ENCODE peak calls at places on chromosome 1, in four cellular contexts. M is ovary, R is heart left ventricle, B is right lobe of liver. N is an unnamed sample. For H3K4me1, the result is how much of the 10 kb centered on the place peaks cover.

GRCh38 chr1:77538956-77539509 is 143.4 kb downstream of the ZZZ3 start:
- DNase-seq in B (no peak), R (peak), M (no peak), N (no peak)

GRCh38 chr1:230622151-230622550 is 20.1 kb upstream of the COG2 start:
- DNase-seq in R (no peak), M (no peak), B (no peak), N (no peak)

GRCh38 chr1:38860464-38860816 is 868 bp upstream of the RRAGC start:
- DNase-seq in M (no peak), B (no peak), R (no peak), N (no peak)

GRCh38 chr1:241136401-241136800 is 220.6 kb downstream of the RGS7 start:
- DNase-seq in M (no peak), R (no peak), B (no peak), N (no peak)

GRCh38 chr1:42456754-42457089 is 379 bp downstream of the PPCS start:
- DNase-seq in M (no peak), B (peak), R (no peak), N (no peak)

GRCh38 chr1:36656271-36656670 is 173.6 kb upstream of the CSF3R start:
- DNase-seq in M (no peak), R (no peak), B (no peak), N (no peak)

GRCh38 chr1:153483776-153484175 is 23.3 kb upstream of the S100A7 start:
- DNase-seq in B (no peak), M (no peak), R (no peak), N (no peak)

GRCh38 chr1:92563457-92564216 is 76.9 kb upstream of the GFI1 start:
- DNase-seq in B (no peak), M (no peak), R (no peak), N (no peak)

GRCh38 chr1:228511539-228512445 is 24.6 kb downstream of the RNF187 start:
- DNase-seq in B (no peak), R (no peak), M (no peak), N (no peak)

GRCh38 chr1:153984125-153984899 is 1.8 kb downstream of the RAB13 start:
- DNase-seq in M (no peak), B (no peak), R (no peak), N (no peak)

GRCh38 chr1:205192287-205192686 is 19.2 kb downstream of the DSTYK start:
- DNase-seq in B (no peak), M (no peak), R (no peak), N (no peak)

GRCh38 chr1:73065585-73065984 is 783.2 kb upstream of the NEGR1 start:
- DNase-seq in M (no peak), R (no peak), B (no peak), N (no peak)

GRCh38 chr1:25867210-25867991 is 8.1 kb downstream of the PAQR7 start:
- DNase-seq in R (no peak), M (no peak), B (no peak), N (no peak)

GRCh38 chr1:229388876-229389580 is 44.9 kb downstream of the ACTA1 start:
- DNase-seq in M (no peak), B (no peak), R (no peak), N (no peak)

GRCh38 chr1:211210965-211211364 is 48.2 kb upstream of the RCOR3 start:
- DNase-seq in R (no peak), B (no peak), M (no peak), N (no peak)

GRCh38 chr1:66503841-66504470 is 30.0 kb upstream of the SGIP1 start:
- DNase-seq in B (no peak), M (no peak), R (peak), N (no peak)

GRCh38 chr1:184635347-184636155 is 119.1 kb downstream of the EDEM3 start:
- DNase-seq in B (no peak), R (no peak), M (no peak), N (no peak)

GRCh38 chr1:6423321-6423999 is 1.1 kb upstream of the ESPN start:
- DNase-seq in B (no peak), M (peak), R (no peak), N (peak)

GRCh38 chr1:67916439-67916886 is 83.2 kb upstream of the GNG12 start:
- DNase-seq in B (no peak), M (no peak), R (no peak), N (no peak)

GRCh38 chr1:162562452-162562828 is 918 bp downstream of the UAP1 start:
- DNase-seq in M (no peak), R (no peak), B (no peak), N (no peak)

GRCh38 chr1:117512728-117513321 is 93.0 kb upstream of the TENT5C start:
- DNase-seq in M (no peak), R (no peak), B (no peak), N (no peak)

GRCh38 chr1:161197560-161198205 is 1.2 kb downstream of the ADAMTS4 start:
- DNase-seq in B (no peak), M (peak), R (no peak), N (no peak)

GRCh38 chr1:182080955-182081582 is 19.6 kb upstream of the ZNF648 start:
- DNase-seq in B (no peak), R (no peak), M (no peak), N (no peak)

GRCh38 chr1:110292327-110292741 is 46.8 kb upstream of the RBM15 start:
- DNase-seq in M (no peak), R (no peak), B (no peak), N (no peak)

GRCh38 chr1:69585666-69586065 is 17.9 kb downstream of the LRRC7 start:
- DNase-seq in M (no peak), B (no peak), R (no peak), N (no peak)

GRCh38 chr1:109185990-109186703 is 27.6 kb upstream of the SARS1 start:
- DNase-seq in R (no peak), M (no peak), B (no peak), N (peak)

GRCh38 chr1:190619724-190620123 is 142.1 kb upstream of the BRINP3 start:
- DNase-seq in B (no peak), R (no peak), M (no peak), N (no peak)

GRCh38 chr1:94246692-94247145 is 9.3 kb upstream of the ARHGAP29 start:
- DNase-seq in M (no peak), R (no peak), B (no peak), N (no peak)

GRCh38 chr1:34547043-34547674 is 207.7 kb upstream of the GJB5 start:
- DNase-seq in B (peak), M (no peak), R (no peak), N (no peak)

GRCh38 chr1:60914982-60915381 is 167.4 kb upstream of the NFIA start:
- DNase-seq in M (no peak), R (no peak), B (no peak), N (no peak)

GRCh38 chr1:176073524-176074157 is 133.4 kb downstream of the COP1 start:
- DNase-seq in M (no peak), B (no peak), R (no peak), N (no peak)

GRCh38 chr1:94259635-94260289 is 22.4 kb upstream of the ARHGAP29 start:
- DNase-seq in B (no peak), M (no peak), R (no peak), N (no peak)

GRCh38 chr1:38207275-38207674 is 160.7 kb upstream of the POU3F1 start:
- DNase-seq in R (no peak), M (no peak), B (no peak), N (no peak)

GRCh38 chr1:62144238-62144831 is 50.3 kb upstream of the L1TD1 start:
- DNase-seq in R (no peak), B (no peak), M (no peak), N (no peak)

GRCh38 chr1:217472915-217473314 is 158.0 kb downstream of the GPATCH2 start:
- DNase-seq in R (no peak), B (no peak), M (no peak), N (no peak)

DNA sequence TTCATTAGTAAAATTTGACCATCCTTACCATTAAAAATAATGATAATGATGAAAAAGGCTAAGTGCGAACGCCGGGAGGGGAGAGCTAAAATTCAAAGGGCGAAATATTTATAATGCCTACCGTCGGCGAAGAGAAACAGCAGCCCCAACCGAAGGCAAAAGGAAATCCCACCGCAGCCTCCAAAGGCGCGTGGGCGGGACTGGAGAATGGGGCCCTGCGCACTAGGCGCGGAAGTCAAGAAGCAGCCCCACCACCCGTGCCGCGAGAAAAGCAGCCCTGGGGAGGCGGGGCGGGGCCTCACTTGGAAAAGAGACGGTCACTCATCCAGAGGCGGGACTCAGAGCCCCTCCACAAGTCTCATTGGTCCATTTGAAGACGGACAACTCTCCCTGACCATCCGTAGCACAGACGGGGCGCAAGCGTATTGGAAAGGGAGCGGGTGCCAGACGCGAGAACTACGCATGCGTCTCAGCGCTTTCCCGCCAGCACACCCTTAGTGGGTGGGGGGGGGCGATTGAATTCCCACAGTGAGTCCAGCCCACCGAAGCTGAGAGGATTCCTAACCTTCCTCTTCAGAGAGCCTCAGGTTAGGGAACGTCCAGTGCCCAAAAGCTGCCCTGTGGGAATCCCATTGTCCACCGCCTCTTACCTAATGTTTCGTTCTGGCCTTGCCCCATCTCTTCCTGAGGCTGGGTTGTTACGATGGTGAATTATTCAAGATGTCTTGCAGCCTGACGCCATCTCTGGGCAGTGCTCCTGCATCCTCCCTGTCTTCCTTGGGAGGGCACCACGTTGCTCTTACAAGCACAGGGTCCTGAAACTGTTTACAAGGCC is 19.0 kb downstream of the MTX1 start:
- DNase-seq in B (peak), R (peak), M (peak), N (peak)
- H3K4me1 ChIP-seq in B (under half), R (under half), M (under half), N (under half)

DNA sequence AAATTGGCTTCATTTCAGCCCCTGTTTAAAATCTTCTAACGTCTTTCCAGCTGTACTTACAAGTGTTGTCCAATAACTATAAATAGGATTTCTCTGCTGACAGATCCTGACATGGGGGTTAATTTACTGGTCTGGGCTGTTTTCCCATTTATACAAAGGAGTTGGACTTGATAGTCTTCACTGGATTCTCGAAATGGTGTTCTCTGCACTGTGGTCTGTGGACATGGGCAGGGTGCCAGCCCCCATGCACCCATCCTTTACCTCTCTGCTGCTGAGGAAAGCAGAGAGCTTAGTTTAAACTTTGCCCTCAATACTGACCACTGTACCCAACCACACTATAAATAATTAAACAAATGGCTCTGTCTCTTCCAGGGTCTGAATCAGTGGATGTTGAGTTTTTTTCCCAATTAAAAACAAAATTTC is 5.2 kb downstream of the DIO1 start:
- DNase-seq in B (peak), M (peak), R (no peak), N (no peak)
- H3K27ac ChIP-seq in B (peak), M (no peak), R (no peak), N (no peak)

DNA sequence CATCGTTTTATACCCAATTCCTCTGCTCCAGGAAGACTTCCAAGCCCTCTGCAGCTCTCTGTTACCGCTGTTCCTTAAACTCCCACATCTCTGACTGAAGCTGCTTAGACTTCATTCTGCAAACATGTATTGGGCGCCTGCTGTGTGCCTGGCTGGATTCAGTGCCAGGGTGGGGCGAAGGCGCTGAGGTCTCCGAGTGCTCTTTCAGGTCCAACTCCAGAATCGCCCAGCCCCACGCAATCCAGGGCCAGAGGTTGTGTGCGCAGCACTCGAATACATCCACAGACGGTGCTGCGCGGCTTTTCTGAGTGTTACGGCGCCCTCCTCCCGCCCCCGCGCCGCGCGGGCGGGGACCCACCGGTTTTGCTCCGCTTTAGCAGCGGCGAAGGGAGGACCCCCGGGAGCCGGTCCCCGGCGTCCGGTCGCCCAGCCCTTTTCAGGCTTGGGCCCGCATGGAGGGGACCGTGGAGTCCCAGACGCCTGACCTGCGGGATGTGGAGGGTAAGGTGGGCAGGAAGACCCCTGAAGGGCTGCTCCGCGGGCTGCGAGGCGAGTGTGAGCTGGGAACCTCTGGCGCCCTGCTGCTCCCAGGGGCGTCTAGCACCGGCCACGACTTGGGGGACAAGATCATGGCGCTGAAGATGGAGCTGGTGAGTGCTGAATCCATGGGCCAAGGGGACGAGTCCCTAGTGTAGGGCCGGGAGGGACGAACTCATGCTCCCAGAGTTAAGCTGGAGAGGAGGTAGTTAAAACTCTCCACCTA is at the start of gene LURAP1:
- DNase-seq in B (no peak), R (peak), M (peak), N (peak)
- H3K4me1 ChIP-seq in B (under half), R (under half), M (under half), N (under half)

DNA sequence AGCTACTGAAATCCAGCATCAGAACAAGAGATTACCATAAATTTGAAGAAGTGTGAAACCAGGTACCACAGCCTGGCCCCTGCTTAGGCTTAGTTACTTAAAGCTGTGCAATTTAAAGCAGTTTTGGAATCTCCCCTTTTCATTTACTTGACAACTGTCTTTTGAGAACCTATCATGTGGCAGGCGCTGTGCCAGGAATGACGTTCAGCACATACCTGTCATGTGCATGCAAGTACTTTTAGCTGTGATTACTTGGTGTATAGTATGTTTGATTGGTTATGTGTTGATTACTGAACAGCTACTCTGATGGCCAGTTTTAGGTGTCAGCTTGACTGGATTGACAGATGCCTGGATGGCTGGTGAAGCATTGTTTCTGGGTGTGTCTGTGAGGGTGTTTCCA is 177.8 kb downstream of the RYR2 start:
- DNase-seq in R (peak), M (no peak), B (no peak), N (no peak)
- H3K27ac ChIP-seq in R (peak), M (no peak), B (no peak), N (no peak)

GRCh38 chr1:206710457-206710823 is 25.7 kb downstream of the MAPKAPK2 start:
- DNase-seq in M (no peak), B (no peak), R (no peak), N (no peak)
- H3K4me1 ChIP-seq in M (under half), B (half or more), R (half or more), N (half or more)

GRCh38 chr1:225816643-225817538 is 7.0 kb downstream of the EPHX1 start:
- DNase-seq in R (peak), M (peak), B (no peak), N (no peak)
- H3K27ac ChIP-seq in R (peak), M (peak), B (peak), N (peak)

DNA sequence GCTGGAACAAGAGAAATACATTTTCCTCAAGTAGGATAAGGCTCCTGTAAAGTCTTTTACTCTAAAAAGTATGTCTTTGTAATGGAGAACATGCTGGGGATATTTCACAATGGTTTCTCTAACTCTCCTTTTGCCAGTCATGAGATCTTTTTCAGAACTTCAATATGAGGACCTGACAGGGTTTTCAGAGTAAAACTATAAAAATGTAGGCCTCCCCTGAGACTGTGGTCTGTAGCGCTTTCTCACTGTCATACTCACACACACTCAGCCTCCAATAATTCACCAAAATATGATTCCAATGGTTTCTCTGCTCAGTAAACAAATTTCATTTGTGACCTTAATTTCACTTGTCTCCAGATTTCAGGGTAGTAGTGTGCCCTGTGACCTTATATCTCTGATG is 440.1 kb upstream of the PTBP2 start:
- DNase-seq in M (no peak), B (no peak), R (no peak), N (no peak)
- H3K4me1 ChIP-seq in M (under half), B (under half), R (under half), N (under half)

DNA sequence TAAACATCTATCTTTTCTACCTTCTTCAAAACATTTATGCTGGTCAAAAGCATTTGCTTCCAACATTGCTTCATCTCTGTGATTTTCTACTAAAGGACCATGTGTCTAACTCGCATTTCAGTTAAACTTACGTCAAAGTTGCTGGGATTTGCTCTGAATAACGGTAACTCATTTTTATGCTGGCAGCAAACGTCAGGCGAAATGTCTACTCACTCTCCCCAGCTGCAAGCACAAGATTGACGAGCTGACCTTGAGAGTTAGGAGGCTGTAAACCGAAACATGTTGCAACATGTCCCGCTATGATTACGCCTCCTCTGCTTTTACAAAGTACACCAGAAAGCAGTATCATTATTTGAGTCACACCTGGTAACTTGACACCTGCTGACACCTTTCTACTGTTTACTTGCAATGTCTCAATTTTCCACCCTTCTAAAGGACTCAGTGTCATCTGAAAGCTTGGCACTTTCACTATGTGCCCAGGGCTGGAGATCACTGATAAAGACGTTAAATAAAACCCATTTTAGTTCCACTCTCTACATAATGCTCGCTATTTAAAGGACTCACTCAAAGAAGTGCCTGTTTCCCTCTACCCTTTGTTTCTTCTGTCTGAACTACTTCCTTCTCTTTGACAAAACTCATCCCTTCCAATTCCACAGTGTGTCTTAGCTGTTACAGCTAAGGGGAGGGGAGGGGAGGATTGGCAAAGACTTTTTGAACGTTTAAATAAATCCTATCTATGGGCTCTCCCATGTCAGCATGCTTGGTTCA is 111.9 kb downstream of the PTPN14 start:
- DNase-seq in R (no peak), B (no peak), M (peak), N (no peak)
- H3K27ac ChIP-seq in R (peak), B (peak), M (peak), N (peak)

DNA sequence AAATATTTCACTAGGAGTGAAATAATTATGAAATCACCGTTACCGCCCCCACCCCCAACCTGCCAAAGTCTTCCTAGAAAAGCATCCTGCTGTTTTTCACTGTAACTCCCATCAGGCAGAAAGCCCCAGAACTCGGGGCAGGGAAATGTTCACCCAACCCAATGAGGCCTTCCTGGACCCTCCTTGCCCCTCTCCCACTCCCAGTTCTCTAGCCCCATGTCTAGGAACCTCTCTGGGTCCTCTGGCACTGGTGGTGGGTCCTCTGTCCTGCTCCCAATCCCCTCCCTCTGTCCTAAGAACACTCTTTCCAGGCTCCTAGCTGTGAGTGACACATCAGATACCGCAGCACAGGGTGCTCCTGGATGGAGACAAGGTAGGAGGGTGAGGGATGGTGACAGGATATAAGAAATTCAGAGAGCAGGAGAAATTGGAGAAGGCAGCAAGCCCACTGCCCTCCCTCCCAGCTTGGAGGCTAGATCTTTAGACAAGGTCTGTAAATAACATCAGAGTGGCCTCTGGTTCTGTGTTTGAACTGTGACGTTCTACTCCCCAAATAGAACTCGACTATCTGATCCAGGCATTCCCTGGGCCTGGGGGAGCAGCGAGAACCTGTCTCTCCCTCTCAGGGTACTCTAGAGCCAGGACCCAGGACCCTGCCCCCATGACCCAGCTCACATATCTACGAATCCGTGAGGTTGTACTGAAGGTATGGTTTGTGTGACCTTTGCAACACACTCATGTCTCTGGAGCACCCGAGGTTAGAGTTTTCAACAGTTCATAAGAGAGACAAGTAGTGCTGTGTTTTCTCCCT is 23.3 kb upstream of the BTG2 start:
- DNase-seq in R (no peak), M (peak), B (no peak), N (no peak)
- H3K4me1 ChIP-seq in R (half or more), M (under half), B (under half), N (under half)